ENCODE peak calls at places on chromosomes 6 and 20, in five cellular contexts. N, A, I, U and Z are unnamed samples.

GRCh38 chr6:110357696-110358535 is at the start of gene METTL24:
- DNase-seq in A (no peak), N (no peak), I (peak; percentile 62), U (no peak), Z (no peak)

GRCh38 chr6:159163901-159164370 is 5.3 kb upstream of the FNDC1 start:
- DNase-seq in U (no peak), A (no peak), I (no peak), N (no peak), Z (peak; percentile 86)

GRCh38 chr6:135796884-135797283 is 54.6 kb upstream of the PDE7B start:
- DNase-seq in U (no peak), I (no peak), N (no peak), A (no peak), Z (no peak)

GRCh38 chr6:11263185-11263817 is 30.8 kb upstream of the NEDD9 start:
- DNase-seq in N (peak; percentile 62), I (no peak), U (peak; percentile 63), A (peak; percentile 44), Z (peak; percentile 50)

GRCh38 chr6:85396159-85396808 is 53.6 kb upstream of the NT5E start:
- DNase-seq in I (no peak), A (peak; percentile 56), U (no peak), N (no peak), Z (no peak)

GRCh38 chr20:63707558-63708300 is at the start of the genes ARFRP1 and ZGPAT:
- DNase-seq in I (peak; percentile 93), U (peak; percentile 85), A (peak; percentile 84), N (peak; percentile 81), Z (peak; percentile 32)

GRCh38 chr20:41152108-41152757 is 14.9 kb downstream of the PLCG1 start:
- DNase-seq in N (no peak), A (no peak), I (no peak), U (no peak), Z (no peak)

GRCh38 chr6:169096326-169096882 is 157.2 kb downstream of the THBS2 start:
- DNase-seq in N (no peak), A (no peak), U (no peak), I (no peak), Z (no peak)

GRCh38 chr6:151240036-151240685 is 394 bp downstream of the AKAP12 start:
- DNase-seq in U (peak; percentile 91), N (peak; percentile 45), A (no peak), I (no peak), Z (peak; percentile 62)

GRCh38 chr6:39143238-39143930 is 28.4 kb upstream of the SAYSD1 start:
- DNase-seq in U (no peak), I (peak; percentile 57), A (no peak), N (no peak), Z (no peak)

GRCh38 chr6:151291145-151292055 is 51.6 kb downstream of the AKAP12 start:
- DNase-seq in I (no peak), U (peak; percentile 65), A (no peak), N (no peak), Z (peak; percentile 53)

GRCh38 chr20:16821211-16822089 is 73.3 kb downstream of the OTOR start:
- DNase-seq in N (peak; percentile 28), U (no peak), I (no peak), A (peak; percentile 46), Z (peak; percentile 15)

GRCh38 chr20:1761116-1761515 is 103.5 kb upstream of the SIRPG start:
- DNase-seq in I (no peak), U (no peak), A (no peak), N (peak; percentile 86), Z (peak; percentile 24)
- H3K4me3 ChIP-seq in I (no peak overlapping the region), U (no peak overlapping the region), A (no peak overlapping the region), N (no peak overlapping the region), Z (no peak overlapping the region)

GRCh38 chr20:7939663-7940062 is 595 bp downstream of the HAO1 start:
- DNase-seq in N (no peak), I (no peak), U (no peak), A (no peak), Z (no peak)

GRCh38 chr20:7938058-7938457 is 2.2 kb downstream of the HAO1 start:
- DNase-seq in N (peak; percentile 28), A (no peak), U (no peak), I (no peak), Z (no peak)

GRCh38 chr20:7937328-7937727 is 2.9 kb downstream of the HAO1 start:
- DNase-seq in N (no peak), U (no peak), A (no peak), I (no peak), Z (no peak)

GRCh38 chr20:7935027-7935551 is 5.2 kb downstream of the HAO1 start:
- DNase-seq in N (no peak), A (no peak), U (no peak), I (no peak), Z (no peak)

DNA sequence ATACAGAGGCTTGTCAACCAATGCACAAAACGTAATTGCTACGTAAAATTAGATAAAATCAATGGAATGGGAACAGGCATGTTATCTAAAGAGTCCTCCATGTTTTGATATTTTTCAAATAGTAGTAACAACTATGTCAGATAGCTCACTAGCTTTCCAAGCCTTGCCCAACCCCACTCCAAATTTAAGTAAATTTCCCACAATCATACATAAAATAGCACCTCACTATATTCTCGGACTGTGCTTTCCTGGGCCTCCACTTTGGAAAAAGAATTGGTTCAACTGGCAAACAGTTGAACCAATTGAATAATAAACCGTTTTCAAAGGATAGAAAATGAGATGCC is 3.6 kb downstream of the HAO1 start:
- DNase-seq in U (no peak), N (no peak), I (no peak), A (no peak), Z (no peak)
- H3K4me3 ChIP-seq in U (no peak overlapping the region), N (no peak overlapping the region), I (no peak overlapping the region), A (no peak overlapping the region), Z (no peak overlapping the region)

GRCh38 chr6:33324139-33324538 is 6.6 kb upstream of the ZBTB22 start:
- DNase-seq in N (no peak), I (no peak), U (no peak), A (no peak), Z (no peak)
- H3K4me3 ChIP-seq in N (no peak overlapping the region), I (peak overlapping the region; percentile 93), U (peak overlapping the region; percentile 93), A (peak overlapping the region; percentile 76), Z (no peak overlapping the region)

GRCh38 chr20:58854638-58855471 is 2.3 kb downstream of the GNAS start:
- DNase-seq in N (no peak), A (no peak), U (no peak), I (no peak), Z (no peak)
- H3K4me3 ChIP-seq in N (peak overlapping the region; percentile 18), A (no peak overlapping the region), U (peak overlapping the region; percentile 15), I (peak overlapping the region; percentile 30), Z (peak overlapping the region; percentile 9)

DNA sequence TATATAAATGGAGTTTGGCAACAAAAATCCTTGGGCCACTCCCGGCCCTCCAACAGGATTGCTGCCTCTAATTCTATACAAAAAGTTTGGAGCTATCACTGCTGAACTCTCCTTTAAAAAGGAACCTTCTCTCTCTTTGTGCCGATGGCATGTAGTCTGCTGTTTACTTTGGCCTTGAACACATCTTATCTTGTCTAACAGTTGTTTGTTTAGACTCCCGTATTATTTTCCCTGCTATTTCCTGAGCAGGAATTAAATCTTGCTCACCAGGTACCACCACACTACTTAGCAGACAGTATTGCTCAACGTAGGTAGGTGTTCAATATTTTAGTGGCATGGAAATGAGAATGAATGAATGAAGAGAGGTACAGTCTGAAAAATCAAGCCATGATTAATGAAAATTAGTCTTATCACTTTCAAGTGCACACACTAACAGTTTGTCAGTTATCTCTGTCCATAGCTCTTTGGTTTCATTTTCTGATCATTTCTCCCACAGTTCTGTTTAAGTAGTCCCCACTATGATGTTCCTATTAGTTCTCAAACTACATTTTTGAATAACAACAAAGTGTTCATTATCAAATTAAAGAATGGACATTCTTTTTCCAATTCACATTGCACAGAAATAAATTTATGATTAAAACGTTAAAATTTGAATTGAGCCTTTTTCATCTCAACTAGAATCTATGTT is 6.9 kb upstream of the HEY2 start:
- DNase-seq in U (no peak), I (no peak), N (no peak), A (no peak), Z (no peak)
- H3K4me3 ChIP-seq in U (peak overlapping the region; percentile 33), I (no peak overlapping the region), N (no peak overlapping the region), A (no peak overlapping the region), Z (no peak overlapping the region)

GRCh38 chr20:54170963-54171362 is 2.8 kb downstream of the CYP24A1 start:
- DNase-seq in U (no peak), I (no peak), A (no peak), N (no peak), Z (no peak)

GRCh38 chr20:54174452-54175175 is 828 bp upstream of the CYP24A1 start:
- DNase-seq in A (peak; percentile 56), U (no peak), I (no peak), N (no peak), Z (no peak)

GRCh38 chr20:54173653-54174451 is at the start of gene CYP24A1:
- DNase-seq in A (peak; percentile 80), I (no peak), U (no peak), N (peak; percentile 23), Z (no peak)

GRCh38 chr20:54172532-54172855 is 1.3 kb downstream of the CYP24A1 start:
- DNase-seq in I (no peak), N (no peak), A (no peak), U (no peak), Z (no peak)

DNA sequence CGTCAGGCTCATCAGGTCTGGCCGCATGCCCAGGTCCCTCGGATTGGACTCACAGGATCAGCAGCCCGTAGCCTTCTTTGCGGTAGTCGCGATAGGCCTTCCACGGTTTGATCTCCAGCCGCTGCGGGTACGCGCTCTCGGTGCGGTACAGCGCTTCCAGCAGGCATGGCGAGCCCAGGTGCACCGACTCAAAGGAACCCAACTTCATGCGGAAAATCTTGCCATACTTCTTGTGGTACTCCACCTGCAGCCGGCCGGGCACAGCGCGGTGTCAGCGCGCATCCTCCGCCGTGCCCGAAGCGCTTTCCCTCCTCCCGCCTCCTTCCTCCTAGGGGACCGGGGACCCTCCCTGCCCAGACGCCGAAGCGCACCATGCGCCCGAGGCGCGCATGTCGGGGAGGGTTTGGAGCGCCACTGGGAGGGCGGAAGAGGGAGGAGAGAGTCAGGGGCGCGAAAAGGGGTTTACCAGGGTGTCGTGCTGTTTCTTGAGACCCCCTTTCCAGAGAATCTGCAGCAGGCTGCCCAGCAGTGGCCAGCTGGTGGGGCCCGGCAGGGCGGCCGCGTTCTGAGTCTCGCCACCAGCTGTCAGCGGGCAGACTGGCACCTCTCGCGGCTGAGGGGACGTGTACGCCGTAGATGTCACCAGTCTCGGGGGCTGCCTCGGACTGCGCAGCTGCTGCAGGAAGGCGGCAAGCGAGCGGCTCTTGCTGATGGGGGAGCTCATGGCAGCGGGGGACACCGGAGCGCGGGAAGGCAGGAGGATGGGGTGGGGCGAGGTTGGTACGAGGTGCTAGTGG is 732 bp downstream of the CYP24A1 start:
- DNase-seq in I (no peak), U (no peak), A (no peak), N (peak; percentile 13), Z (no peak)
- H3K4me3 ChIP-seq in I (no peak overlapping the region), U (no peak overlapping the region), A (peak overlapping the region; percentile 64), N (no peak overlapping the region), Z (peak overlapping the region; percentile 30)